ENCODE peak calls at places on chromosome 1, in four cellular contexts. U is fibroblast of mammary gland, O is fibroblast of gingiva, V is mucosa of descending colon. Q is an unnamed sample.

GRCh38 chr1:7580923-7581753 is 190.0 kb upstream of the VAMP3 start:
- DNase-seq in O (peak), V (peak), U (peak), Q (no peak)

GRCh38 chr1:203744008-203744972 is 20.7 kb upstream of the LAX1 start:
- DNase-seq in O (peak), U (peak), V (no peak), Q (peak)

GRCh38 chr1:205729945-205730610 is 19.9 kb downstream of the NUCKS1 start:
- DNase-seq in V (no peak), O (no peak), U (no peak), Q (no peak)

GRCh38 chr1:115783311-115783710 is 14.8 kb upstream of the CASQ2 start:
- DNase-seq in U (no peak), V (no peak), O (no peak), Q (no peak)

GRCh38 chr1:11395616-11396015 is 83.3 kb upstream of the DISP3 start:
- DNase-seq in O (no peak), U (no peak), V (no peak), Q (no peak)

GRCh38 chr1:40923511-40924020 is 55.9 kb upstream of the CTPS1 start:
- DNase-seq in U (no peak), V (no peak), O (no peak), Q (no peak)

GRCh38 chr1:23545851-23546250 is 13.4 kb downstream of the ID3 start:
- DNase-seq in U (no peak), V (no peak), O (no peak), Q (no peak)

GRCh38 chr1:30340934-30341333 is 382.5 kb downstream of the MATN1 start:
- DNase-seq in U (no peak), O (no peak), V (no peak), Q (no peak)

GRCh38 chr1:116325922-116326321 is 47.1 kb upstream of the ATP1A1 start:
- DNase-seq in U (no peak), V (no peak), O (no peak), Q (no peak)

GRCh38 chr1:153614189-153614900 is 1.4 kb upstream of the S100A16 start:
- DNase-seq in U (no peak), V (no peak), O (no peak), Q (no peak)

GRCh38 chr1:2240251-2241156 is 12.4 kb downstream of the SKI start:
- DNase-seq in V (peak), U (peak), O (peak), Q (peak)